ENCODE peak calls at places on chromosome 20, in six cellular contexts. D is HCT116, R is pancreas, N is Caki2, S is amygdala, V is neural crest cell. P is an unnamed sample.

GRCh38 chr20:12453711-12454110 is 536.0 kb downstream of the BTBD3 start:
- DNase-seq in R (no peak), S (no peak), D (no peak), N (no peak), V (no peak), P (no peak)

GRCh38 chr20:7452890-7453289 is 487.4 kb downstream of the HAO1 start:
- DNase-seq in N (no peak), V (no peak), S (no peak), D (no peak), R (no peak), P (no peak)

GRCh38 chr20:33310327-33310899 is 27.4 kb downstream of the BPIFB1 start:
- DNase-seq in N (no peak), V (no peak), S (no peak), D (no peak), R (no peak), P (no peak)

GRCh38 chr20:31674895-31675827 is 37.4 kb downstream of the COX4I2 start:
- DNase-seq in V (no peak), N (no peak), R (no peak), S (peak; percentile 74), D (no peak), P (peak; percentile 68)

GRCh38 chr20:22946594-22946993 is 88.5 kb upstream of the SSTR4 start:
- DNase-seq in N (no peak), D (no peak), R (no peak), S (no peak), V (no peak), P (no peak)

GRCh38 chr20:40173877-40174276 is 515.2 kb downstream of the MAFB start:
- DNase-seq in R (no peak), V (no peak), N (no peak), S (no peak), D (no peak), P (no peak)

GRCh38 chr20:39117486-39117885 is 155.3 kb downstream of the DHX35 start:
- DNase-seq in N (peak; percentile 60), R (no peak), S (no peak), V (no peak), D (peak; percentile 88), P (peak; percentile 12)

GRCh38 chr20:35295674-35296073 is 3.4 kb upstream of the FAM83C start:
- DNase-seq in N (no peak), S (no peak), D (no peak), V (no peak), R (no peak), P (no peak)

GRCh38 chr20:56829788-56830385 is 200.8 kb downstream of the TFAP2C start:
- DNase-seq in N (no peak), R (no peak), S (no peak), D (no peak), V (no peak), P (no peak)

GRCh38 chr20:44031822-44032582 is 117.3 kb downstream of the TOX2 start:
- DNase-seq in S (no peak), D (no peak), V (no peak), N (no peak), R (no peak), P (no peak)

GRCh38 chr20:3706774-3707507 is 5.5 kb downstream of the SIGLEC1 start:
- DNase-seq in R (no peak), D (no peak), V (no peak), S (no peak), N (no peak), P (no peak)